ENCODE peak calls at places on chromosomes 13 and 19, in nine cellular contexts. R is pancreas, S is transverse colon, F is IMR-90, J is tibial nerve, Y is thoracic aorta, E is neuronal stem cell, M is left ventricle myocardium inferior, C is uterus. D is an unnamed sample.
A peak's percentile ranks its signal among the peaks of the same experiment; 100 is the strongest.

GRCh38 chr13:45046445-45046844 is 57.1 kb downstream of the GPALPP1 start:
- DNase-seq in R (no peak), S (no peak), F (no peak), J (no peak), Y (no peak), E (no peak), M (no peak), C (no peak), D (no peak)

GRCh38 chr13:76928456-76928855 is 19.9 kb upstream of the ACOD1 start:
- DNase-seq in R (no peak), S (no peak), F (peak; percentile 3), J (no peak), Y (no peak), E (no peak), M (no peak), C (no peak), D (no peak)

GRCh38 chr19:728011-728410 is 19.3 kb downstream of the PALM start:
- DNase-seq in R (no peak), S (no peak), F (no peak), J (no peak), Y (no peak), E (no peak), M (peak; percentile 87), C (peak; percentile 77), D (peak; percentile 82)

GRCh38 chr19:54473071-54473941 is at the start of gene CDC42EP5:
- DNase-seq in R (no peak), S (peak; percentile 86), F (peak; percentile 85), J (peak; percentile 73), Y (no peak), E (no peak), M (peak; percentile 82), C (peak; percentile 77), D (peak; percentile 68)

GRCh38 chr13:46684287-46685001 is 112.5 kb downstream of the ESD start:
- DNase-seq in R (no peak), S (no peak), F (no peak), J (no peak), Y (no peak), E (peak; percentile 23), M (no peak), C (no peak), D (no peak)

GRCh38 chr19:37468961-37469777 is at the start of gene ZNF570:
- DNase-seq in R (peak; percentile 96), S (peak; percentile 91), F (peak; percentile 84), J (peak; percentile 86), Y (peak; percentile 62), E (peak; percentile 82), M (peak; percentile 91), C (peak; percentile 84), D (peak; percentile 91)

GRCh38 chr19:11377237-11377636 is 2.8 kb downstream of the SWSAP1 start:
- DNase-seq in R (no peak), S (peak; percentile 48), F (peak; percentile 94), J (peak; percentile 43), Y (no peak), E (no peak), M (no peak), C (peak; percentile 84), D (peak; percentile 67)

GRCh38 chr19:36060430-36060829 is 5.7 kb downstream of the WDR62 start:
- DNase-seq in R (no peak), S (peak; percentile 24), F (peak; percentile 63), J (peak; percentile 53), Y (no peak), E (no peak), M (peak; percentile 46), C (peak; percentile 35), D (no peak)

GRCh38 chr19:17205237-17206140 is 9.7 kb upstream of the USE1 start:
- DNase-seq in R (peak; percentile 86), S (peak; percentile 82), F (peak; percentile 34), J (no peak), Y (no peak), E (no peak), M (peak; percentile 47), C (peak; percentile 53), D (peak; percentile 73)

GRCh38 chr13:23510979-23511735 is 59.1 kb upstream of the TNFRSF19 start:
- DNase-seq in R (no peak), S (no peak), F (peak; percentile 75), J (no peak), Y (no peak), E (no peak), M (no peak), C (no peak), D (no peak)

GRCh38 chr19:33407716-33408115 is 34.2 kb downstream of the CEBPG start:
- DNase-seq in R (peak; percentile 68), S (no peak), F (no peak), J (no peak), Y (no peak), E (no peak), M (peak; percentile 11), C (no peak), D (peak; percentile 55)

GRCh38 chr13:62387642-62388041 is 972.0 kb upstream of the PCDH20 start:
- DNase-seq in R (no peak), S (no peak), F (peak; percentile 36), J (no peak), Y (no peak), E (no peak), M (no peak), C (no peak), D (no peak)

GRCh38 chr19:29771708-29772415 is 39.9 kb upstream of the CCNE1 start:
- DNase-seq in R (peak; percentile 85), S (peak; percentile 48), F (peak; percentile 37), J (peak; percentile 5), Y (no peak), E (peak; percentile 38), M (peak; percentile 28), C (no peak), D (no peak)

GRCh38 chr13:99063178-99063577 is 85.3 kb upstream of the DOCK9 start:
- DNase-seq in R (no peak), S (no peak), F (no peak), J (no peak), Y (no peak), E (no peak), M (no peak), C (no peak), D (no peak)
- H3K27me3 ChIP-seq in R (no peaks in the 10 kb centered on the region), S (no peaks in the 10 kb centered on the region), F (no peaks in the 10 kb centered on the region), J (no peaks in the 10 kb centered on the region), Y (no peaks in the 10 kb centered on the region), E (no peaks in the 10 kb centered on the region), M (no peaks in the 10 kb centered on the region), C (no peaks in the 10 kb centered on the region), D (no peaks in the 10 kb centered on the region)

GRCh38 chr19:13169769-13170168 is 19.6 kb downstream of the IER2 start:
- DNase-seq in R (no peak), S (peak; percentile 60), F (peak; percentile 65), J (no peak), Y (no peak), E (no peak), M (no peak), C (no peak), D (no peak)

GRCh38 chr19:13162749-13163608 is 12.8 kb downstream of the IER2 start:
- DNase-seq in R (peak; percentile 99), S (peak; percentile 99), F (peak; percentile 97), J (peak; percentile 91), Y (peak; percentile 95), E (peak; percentile 93), M (peak; percentile 97), C (peak; percentile 98), D (peak; percentile 99)

GRCh38 chr19:13163609-13164364 is 13.6 kb downstream of the IER2 start:
- DNase-seq in R (peak; percentile 92), S (peak; percentile 80), F (peak; percentile 83), J (peak; percentile 62), Y (no peak), E (peak; percentile 70), M (peak; percentile 67), C (peak; percentile 88), D (peak; percentile 71)

GRCh38 chr19:13164370-13165090 is 14.3 kb downstream of the IER2 start:
- DNase-seq in R (peak; percentile 78), S (peak; percentile 75), F (peak; percentile 61), J (no peak), Y (no peak), E (peak; percentile 80), M (peak; percentile 77), C (peak; percentile 64), D (peak; percentile 70)

GRCh38 chr19:13165091-13165997 is 15.1 kb downstream of the IER2 start:
- DNase-seq in R (no peak), S (no peak), F (no peak), J (no peak), Y (no peak), E (no peak), M (no peak), C (no peak), D (no peak)
- H3K4me1 ChIP-seq in R (peaks cover 16% of the 10 kb centered on the region), S (peaks cover 54% of the 10 kb centered on the region), F (peaks cover 33% of the 10 kb centered on the region), J (peaks cover 45% of the 10 kb centered on the region), Y (peaks cover 31% of the 10 kb centered on the region), E (peaks cover 27% of the 10 kb centered on the region), M (peaks cover 79% of the 10 kb centered on the region), C (peaks cover 16% of the 10 kb centered on the region), D (no peaks in the 10 kb centered on the region)

GRCh38 chr13:28251462-28251861 is 113.1 kb downstream of the PAN3 start:
- DNase-seq in R (no peak), S (no peak), F (no peak), J (no peak), Y (no peak), E (no peak), M (no peak), C (no peak), D (no peak)

GRCh38 chr13:28246891-28247290 is 108.5 kb downstream of the PAN3 start:
- DNase-seq in R (no peak), S (no peak), F (peak; percentile 17), J (no peak), Y (no peak), E (no peak), M (no peak), C (no peak), D (no peak)

GRCh38 chr13:28245465-28245864 is 107.1 kb downstream of the PAN3 start:
- DNase-seq in R (no peak), S (no peak), F (no peak), J (no peak), Y (no peak), E (no peak), M (no peak), C (no peak), D (no peak)

GRCh38 chr13:28250542-28250941 is 112.2 kb downstream of the PAN3 start:
- DNase-seq in R (no peak), S (no peak), F (no peak), J (no peak), Y (no peak), E (no peak), M (no peak), C (no peak), D (no peak)

GRCh38 chr13:28248080-28248479 is 109.7 kb downstream of the PAN3 start:
- DNase-seq in R (no peak), S (no peak), F (no peak), J (no peak), Y (no peak), E (no peak), M (no peak), C (no peak), D (no peak)
- H3K9me3 ChIP-seq in R (no peaks in the 10 kb centered on the region), S (no peaks in the 10 kb centered on the region), F (no peaks in the 10 kb centered on the region), J (no peaks in the 10 kb centered on the region), Y (no peaks in the 10 kb centered on the region), E (no peaks in the 10 kb centered on the region), M (no peaks in the 10 kb centered on the region), C (no peaks in the 10 kb centered on the region), D (no peaks in the 10 kb centered on the region)

DNA sequence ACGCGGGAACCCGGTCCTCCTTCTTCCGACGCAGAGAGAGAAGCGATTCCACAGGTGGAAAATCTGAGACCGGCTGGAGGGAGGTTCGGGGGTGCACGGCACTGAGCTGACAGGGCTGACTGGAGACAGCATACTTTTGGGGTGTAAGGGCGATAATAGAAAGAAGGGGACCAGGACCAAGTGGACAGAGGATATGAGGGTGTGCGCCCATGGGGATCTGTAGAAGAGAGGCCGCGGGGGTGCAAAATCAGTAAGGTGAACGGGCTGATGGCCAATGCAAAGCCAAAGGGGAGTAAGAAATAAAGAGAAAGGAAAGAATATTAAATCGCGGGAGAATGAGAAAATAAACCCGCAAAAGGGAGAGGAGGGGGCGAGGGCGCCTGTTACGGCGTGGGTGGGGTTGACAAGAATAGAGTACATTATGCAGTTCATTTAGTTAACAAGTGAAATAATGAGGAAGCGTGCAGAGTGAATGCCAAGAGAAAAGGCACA is 336 bp upstream of the GSX1 start:
- DNase-seq in R (no peak), S (no peak), F (no peak), J (no peak), Y (no peak), E (no peak), M (no peak), C (no peak), D (no peak)
- H3K27me3 ChIP-seq in R (peaks cover 37% of the 10 kb centered on the region), S (peaks cover 100% of the 10 kb centered on the region), F (peaks cover 82% of the 10 kb centered on the region), J (peaks cover 2% of the 10 kb centered on the region), Y (peaks cover 18% of the 10 kb centered on the region), E (peaks cover 90% of the 10 kb centered on the region), M (peaks cover 99% of the 10 kb centered on the region), C (peaks cover 15% of the 10 kb centered on the region), D (peaks cover 20% of the 10 kb centered on the region)

D was measured in right lobe of liver.